ENCODE peak calls at places on chromosomes 6 and 20, in four cellular contexts. One of them, this sample, is unnamed.

GRCh38 chr6:165636415-165637048 is 26.5 kb downstream of the PDE10A start:
- DNase-seq in HepG2: no peak
- DNase-seq in K562: no peak
- DNase-seq in WTC11: peak; percentile 31
- DNase-seq in this sample: no peak

GRCh38 chr6:136989591-136990578 is 54.9 kb downstream of the IL20RA start:
- DNase-seq in K562: no peak
- DNase-seq in HepG2: no peak
- DNase-seq in WTC11: peak; percentile 70
- DNase-seq in this sample: no peak

GRCh38 chr6:29965873-29966601 is 23.7 kb downstream of the HLA-A start:
- DNase-seq in HepG2: peak; percentile 95
- DNase-seq in K562: peak; percentile 58
- DNase-seq in WTC11: no peak
- DNase-seq in this sample: peak; percentile 62

GRCh38 chr6:125314019-125314581 is 12.3 kb upstream of the HDDC2 start:
- DNase-seq in HepG2: peak; percentile 53
- DNase-seq in K562: peak; percentile 51
- DNase-seq in WTC11: peak; percentile 64
- DNase-seq in this sample: no peak

GRCh38 chr20:8722277-8722928 is 346.5 kb upstream of the PLCB4 start:
- DNase-seq in WTC11: peak; percentile 22
- DNase-seq in K562: peak; percentile 35
- DNase-seq in HepG2: peak; percentile 83
- DNase-seq in this sample: peak; percentile 30

GRCh38 chr6:141562181-141562800 is 570.4 kb upstream of the GJE1 start:
- DNase-seq in HepG2: no peak
- DNase-seq in K562: peak; percentile 10
- DNase-seq in WTC11: peak; percentile 59
- DNase-seq in this sample: no peak

GRCh38 chr20:3595541-3595940 is 67.7 kb downstream of the GFRA4 start:
- DNase-seq in HepG2: no peak
- DNase-seq in WTC11: no peak
- DNase-seq in K562: no peak
- DNase-seq in this sample: no peak

GRCh38 chr6:128271527-128271926 is 248.9 kb downstream of the PTPRK start:
- DNase-seq in HepG2: no peak
- DNase-seq in K562: no peak
- DNase-seq in WTC11: no peak
- DNase-seq in this sample: no peak

GRCh38 chr6:21538186-21538798 is 55.3 kb upstream of the SOX4 start:
- DNase-seq in WTC11: no peak
- DNase-seq in K562: no peak
- DNase-seq in HepG2: peak; percentile 64
- DNase-seq in this sample: no peak

GRCh38 chr6:83708546-83708969 is 343 bp downstream of the SNAP91 start:
- DNase-seq in K562: no peak
- DNase-seq in HepG2: no peak
- DNase-seq in WTC11: peak; percentile 50
- DNase-seq in this sample: no peak

GRCh38 chr20:49612127-49612738 is 44.3 kb upstream of the PTGIS start:
- DNase-seq in HepG2: peak; percentile 65
- DNase-seq in K562: no peak
- DNase-seq in WTC11: no peak
- DNase-seq in this sample: no peak

GRCh38 chr6:84103029-84103428 is 69.5 kb downstream of the MRAP2 start:
- DNase-seq in HepG2: no peak
- DNase-seq in WTC11: no peak
- DNase-seq in K562: no peak
- DNase-seq in this sample: no peak

GRCh38 chr6:1424306-1424927 is 35.0 kb downstream of the FOXF2 start:
- DNase-seq in K562: no peak
- DNase-seq in HepG2: peak; percentile 54
- DNase-seq in WTC11: peak; percentile 68
- DNase-seq in this sample: no peak

GRCh38 chr6:72739368-72739779 is 117.5 kb downstream of the KCNQ5 start:
- DNase-seq in HepG2: no peak
- DNase-seq in K562: no peak
- DNase-seq in WTC11: no peak
- DNase-seq in this sample: peak; percentile 49

DNA sequence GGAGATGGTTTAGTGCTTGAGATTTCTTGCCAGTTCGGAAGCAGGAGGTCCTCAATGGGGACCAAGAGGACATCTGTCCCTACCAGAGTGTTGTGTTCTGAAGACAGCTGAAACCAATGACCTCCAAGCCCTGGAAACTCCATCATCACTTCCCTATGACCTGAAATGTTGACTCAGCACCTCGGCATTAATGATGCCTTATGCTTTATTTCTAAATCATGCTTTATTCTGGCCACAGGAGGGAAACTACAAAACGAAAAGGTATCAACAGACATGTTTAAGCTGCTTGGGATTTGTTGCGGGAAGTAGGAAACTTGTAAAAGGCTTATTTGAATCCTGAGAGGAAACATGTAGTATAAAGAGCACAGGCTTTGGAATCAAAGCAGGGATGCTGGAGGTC is 389.1 kb upstream of the CHD6 start:
- DNase-seq in HepG2: no peak
- DNase-seq in K562: no peak
- DNase-seq in WTC11: no peak
- DNase-seq in this sample: no peak
- TF ChIP-seq NR2C2 in HepG2: no peak
- TF ChIP-seq NR2C2 in K562: no peak
- TF ChIP-seq NR2C2 in WTC11: no peak
- TF ChIP-seq NR2C2 in this sample: no peak

GRCh38 chr20:31673435-31673834 is 35.7 kb downstream of the COX4I2 start:
- DNase-seq in HepG2: no peak
- DNase-seq in WTC11: no peak
- DNase-seq in K562: no peak
- DNase-seq in this sample: no peak

GRCh38 chr20:31669876-31670275 is 32.2 kb downstream of the COX4I2 start:
- DNase-seq in HepG2: no peak
- DNase-seq in WTC11: no peak
- DNase-seq in K562: no peak
- DNase-seq in this sample: no peak

GRCh38 chr20:31671324-31671723 is 33.6 kb downstream of the COX4I2 start:
- DNase-seq in HepG2: no peak
- DNase-seq in K562: no peak
- DNase-seq in WTC11: no peak
- DNase-seq in this sample: no peak

GRCh38 chr20:31667315-31668285 is 29.9 kb downstream of the COX4I2 start:
- DNase-seq in HepG2: no peak
- DNase-seq in K562: no peak
- DNase-seq in WTC11: no peak
- DNase-seq in this sample: no peak

DNA sequence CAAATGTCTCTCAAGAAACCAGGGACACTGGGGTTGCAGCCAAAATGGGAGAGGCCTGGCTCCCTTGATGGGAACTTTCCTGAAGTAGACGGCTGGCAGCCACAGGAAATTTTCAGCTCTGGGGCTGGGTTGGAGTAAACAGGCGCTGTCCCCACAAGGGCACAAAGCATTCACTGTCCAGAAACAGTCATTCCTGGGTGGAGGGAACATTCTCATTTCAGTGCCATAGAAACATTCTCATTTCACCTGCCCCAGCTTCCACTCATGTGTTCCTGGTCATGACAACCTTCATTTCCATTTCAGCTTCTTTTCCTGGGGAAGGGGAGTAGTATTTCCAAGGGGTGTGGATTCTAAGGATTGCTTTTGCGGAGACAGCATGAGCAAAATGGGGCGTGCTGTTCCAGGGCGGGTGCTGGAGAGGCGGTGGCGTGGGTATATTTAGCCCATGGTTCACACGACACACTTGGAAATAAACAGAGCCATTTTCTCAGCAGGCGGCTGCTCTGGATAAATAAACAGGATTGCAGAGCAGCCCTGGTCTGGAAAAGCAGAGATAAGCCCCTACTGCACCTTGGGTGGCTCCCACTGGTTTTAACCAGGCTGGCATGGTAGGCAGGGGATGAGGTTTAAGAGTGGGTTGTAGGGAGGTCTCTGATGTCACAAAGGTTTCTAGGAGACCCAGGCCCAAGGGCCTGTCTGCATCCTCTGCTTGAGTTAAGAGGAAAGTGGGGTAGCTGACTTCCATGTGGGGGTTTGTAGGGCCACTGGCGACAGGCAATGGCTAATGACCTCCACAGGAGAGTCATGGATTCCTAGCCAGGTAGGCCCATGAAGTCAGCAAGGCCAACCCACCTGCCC is 32.9 kb downstream of the COX4I2 start:
- DNase-seq in HepG2: no peak
- DNase-seq in WTC11: no peak
- DNase-seq in K562: no peak
- DNase-seq in this sample: no peak
- TF ChIP-seq NR2C2 in HepG2: no peak
- TF ChIP-seq NR2C2 in WTC11: no peak
- TF ChIP-seq NR2C2 in K562: peak; percentile 27
- TF ChIP-seq NR2C2 in this sample: no peak

GRCh38 chr20:10675456-10675848 is 1.7 kb upstream of the JAG1 start:
- DNase-seq in HepG2: no peak
- DNase-seq in K562: no peak
- DNase-seq in WTC11: no peak
- DNase-seq in this sample: no peak

GRCh38 chr20:10676518-10676917 is 2.7 kb upstream of the JAG1 start:
- DNase-seq in K562: no peak
- DNase-seq in HepG2: no peak
- DNase-seq in WTC11: no peak
- DNase-seq in this sample: no peak

GRCh38 chr20:10673831-10674683 is at the start of gene JAG1:
- DNase-seq in HepG2: peak; percentile 97
- DNase-seq in K562: peak; percentile 84
- DNase-seq in WTC11: peak; percentile 95
- DNase-seq in this sample: peak; percentile 60

GRCh38 chr20:10673176-10673830 is 496 bp downstream of the JAG1 start:
- DNase-seq in WTC11: peak; percentile 47
- DNase-seq in K562: peak; percentile 15
- DNase-seq in HepG2: no peak
- DNase-seq in this sample: no peak

GRCh38 chr20:10674684-10675455 is 1.1 kb upstream of the JAG1 start:
- DNase-seq in K562: peak; percentile 67
- DNase-seq in WTC11: peak; percentile 90
- DNase-seq in HepG2: peak; percentile 84
- DNase-seq in this sample: no peak
- TF ChIP-seq NR2C2 in K562: no peak
- TF ChIP-seq NR2C2 in WTC11: no peak
- TF ChIP-seq NR2C2 in HepG2: peak; percentile 43
- TF ChIP-seq NR2C2 in this sample: no peak

GRCh38 chr20:45226287-45226686 is 5.1 kb downstream of the SEMG2 start:
- DNase-seq in WTC11: no peak
- DNase-seq in K562: no peak
- DNase-seq in HepG2: no peak
- DNase-seq in this sample: no peak
- TF ChIP-seq NR2C2 in WTC11: no peak
- TF ChIP-seq NR2C2 in K562: no peak
- TF ChIP-seq NR2C2 in HepG2: no peak
- TF ChIP-seq NR2C2 in this sample: no peak

DNA sequence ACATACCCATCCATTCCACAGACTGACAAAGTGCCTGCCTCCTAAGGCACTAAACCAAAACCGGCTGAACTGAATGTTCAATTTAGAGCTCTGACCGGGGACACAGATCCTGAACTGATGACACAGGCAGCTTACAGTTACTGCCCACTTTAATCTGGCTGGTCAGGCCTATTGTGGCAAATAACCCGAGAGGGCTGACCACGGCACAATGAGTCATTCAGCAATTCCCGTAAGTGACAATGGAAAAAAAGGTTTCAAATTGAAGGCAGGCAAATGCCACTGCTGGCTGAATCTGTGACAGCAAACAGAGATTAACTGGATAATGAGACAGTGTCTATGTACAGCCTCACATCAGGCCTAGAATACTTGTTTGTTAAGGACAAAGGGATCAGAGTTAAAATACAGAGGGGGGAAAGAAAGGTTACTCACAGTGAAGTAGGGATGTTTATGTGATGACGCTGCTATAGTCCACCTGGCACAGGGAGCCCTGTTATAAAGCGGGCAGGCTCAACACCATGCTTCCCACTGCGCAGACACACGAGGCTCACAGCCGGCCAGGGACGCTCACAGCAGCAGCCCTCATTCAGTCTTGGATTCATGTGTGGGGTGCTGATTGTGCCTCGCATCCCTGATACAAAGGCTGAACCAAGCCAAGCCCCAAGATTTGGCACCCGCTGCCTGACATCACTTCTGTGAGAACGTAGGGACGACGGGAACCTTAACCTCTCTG is 54.4 kb downstream of the RTN4IP1 start:
- DNase-seq in WTC11: no peak
- DNase-seq in K562: no peak
- DNase-seq in HepG2: peak; percentile 77
- DNase-seq in this sample: no peak
- TF ChIP-seq NR2C2 in WTC11: no peak
- TF ChIP-seq NR2C2 in K562: no peak
- TF ChIP-seq NR2C2 in HepG2: no peak
- TF ChIP-seq NR2C2 in this sample: no peak

GRCh38 chr6:39881851-39882566 is 52.3 kb downstream of the MOCS1 start:
- DNase-seq in HepG2: no peak
- DNase-seq in WTC11: no peak
- DNase-seq in K562: no peak
- DNase-seq in this sample: no peak

GRCh38 chr6:39885691-39886090 is 48.6 kb downstream of the MOCS1 start:
- DNase-seq in HepG2: peak; percentile 22
- DNase-seq in WTC11: no peak
- DNase-seq in K562: no peak
- DNase-seq in this sample: no peak

GRCh38 chr6:39886871-39887270 is 47.4 kb downstream of the MOCS1 start:
- DNase-seq in HepG2: no peak
- DNase-seq in WTC11: no peak
- DNase-seq in K562: no peak
- DNase-seq in this sample: no peak

GRCh38 chr6:39882567-39882953 is 51.7 kb downstream of the MOCS1 start:
- DNase-seq in HepG2: peak; percentile 58
- DNase-seq in WTC11: no peak
- DNase-seq in K562: no peak
- DNase-seq in this sample: no peak

DNA sequence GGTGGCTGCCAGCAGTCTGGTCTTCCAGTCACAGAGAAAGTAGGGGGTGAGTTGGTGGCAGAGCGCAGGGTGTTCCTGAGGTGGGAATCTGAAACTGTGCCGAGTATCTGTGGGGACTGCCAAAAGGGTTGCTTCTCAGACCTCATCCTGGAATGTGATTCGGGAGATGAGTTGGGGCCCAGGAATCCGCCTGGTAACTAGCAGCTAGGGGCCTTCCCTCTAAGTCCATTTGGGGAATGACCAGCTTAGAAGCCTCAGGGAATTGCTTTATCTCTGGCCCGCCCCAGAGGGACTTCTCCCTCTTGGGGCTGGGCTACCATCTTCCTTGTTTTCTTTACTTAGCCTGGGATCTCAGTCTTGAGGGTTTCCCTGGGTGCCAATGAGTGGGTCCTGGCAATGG is 49.6 kb downstream of the MOCS1 start:
- DNase-seq in WTC11: no peak
- DNase-seq in HepG2: no peak
- DNase-seq in K562: no peak
- DNase-seq in this sample: no peak
- TF ChIP-seq NR2C2 in WTC11: no peak
- TF ChIP-seq NR2C2 in HepG2: no peak
- TF ChIP-seq NR2C2 in K562: no peak
- TF ChIP-seq NR2C2 in this sample: no peak

This sample was measured in GM12878.